ENCODE peak calls at places on chromosomes 16 and 17, in five cellular contexts. One of them, this sample, is unnamed.

GRCh38 chr17:14715531-14715930 is 414.6 kb downstream of the HS3ST3B1 start:
- DNase-seq in A549: no peak
- DNase-seq in NCI-H69: no peak
- DNase-seq in small intestine: no peak
- DNase-seq in foreskin keratinocyte: no peak
- DNase-seq in this sample: no peak

GRCh38 chr17:35044181-35044580 is 19.3 kb downstream of the RFFL start:
- DNase-seq in A549: no peak
- DNase-seq in NCI-H69: peak
- DNase-seq in small intestine: no peak
- DNase-seq in foreskin keratinocyte: no peak
- DNase-seq in this sample: no peak

GRCh38 chr17:40319651-40320550 is 10.9 kb downstream of the RARA start:
- DNase-seq in A549: no peak
- DNase-seq in NCI-H69: no peak
- DNase-seq in small intestine: no peak
- DNase-seq in foreskin keratinocyte: no peak
- DNase-seq in this sample: no peak

GRCh38 chr16:81823734-81824133 is 44.6 kb downstream of the PLCG2 start:
- DNase-seq in A549: no peak
- DNase-seq in NCI-H69: no peak
- DNase-seq in small intestine: no peak
- DNase-seq in foreskin keratinocyte: no peak
- DNase-seq in this sample: no peak

GRCh38 chr16:82845076-82845475 is 218.3 kb downstream of the CDH13 start:
- DNase-seq in A549: no peak
- DNase-seq in NCI-H69: peak
- DNase-seq in small intestine: no peak
- DNase-seq in foreskin keratinocyte: no peak
- DNase-seq in this sample: peak

GRCh38 chr17:63568563-63568962 is 18.3 kb downstream of the DCAF7 start:
- DNase-seq in A549: no peak
- DNase-seq in NCI-H69: no peak
- DNase-seq in small intestine: no peak
- DNase-seq in foreskin keratinocyte: no peak
- DNase-seq in this sample: no peak

GRCh38 chr17:77092025-77092424 is 48.7 kb upstream of the SEC14L1 start:
- DNase-seq in A549: no peak
- DNase-seq in NCI-H69: no peak
- DNase-seq in small intestine: no peak
- DNase-seq in foreskin keratinocyte: no peak
- DNase-seq in this sample: no peak

GRCh38 chr17:82729479-82730260 is 5.7 kb upstream of the FN3K start:
- DNase-seq in A549: no peak
- DNase-seq in NCI-H69: no peak
- DNase-seq in small intestine: no peak
- DNase-seq in foreskin keratinocyte: no peak
- DNase-seq in this sample: no peak

GRCh38 chr16:31141489-31142108 is 6.1 kb upstream of the PRSS8 start:
- DNase-seq in A549: no peak
- DNase-seq in NCI-H69: peak
- DNase-seq in small intestine: no peak
- DNase-seq in foreskin keratinocyte: peak
- DNase-seq in this sample: no peak

GRCh38 chr17:57328109-57328882 is 72.0 kb downstream of the MSI2 start:
- DNase-seq in A549: no peak
- DNase-seq in NCI-H69: no peak
- DNase-seq in small intestine: no peak
- DNase-seq in foreskin keratinocyte: no peak
- DNase-seq in this sample: peak

GRCh38 chr16:47970291-47970931 is 185.4 kb downstream of the ABCC12 start:
- DNase-seq in A549: peak
- DNase-seq in NCI-H69: no peak
- DNase-seq in small intestine: no peak
- DNase-seq in foreskin keratinocyte: peak
- DNase-seq in this sample: peak

GRCh38 chr17:151886-152859 is 14.8 kb downstream of the SCGB1C2 start:
- DNase-seq in A549: peak
- DNase-seq in NCI-H69: no peak
- DNase-seq in small intestine: no peak
- DNase-seq in foreskin keratinocyte: peak
- DNase-seq in this sample: no peak

GRCh38 chr16:1030381-1030901 is 42.1 kb upstream of the SSTR5 start:
- DNase-seq in A549: no peak
- DNase-seq in NCI-H69: no peak
- DNase-seq in small intestine: no peak
- DNase-seq in foreskin keratinocyte: no peak
- DNase-seq in this sample: no peak

GRCh38 chr16:89657442-89658220 is at the start of the genes CHMP1A and SPATA33:
- DNase-seq in A549: peak
- DNase-seq in NCI-H69: peak
- DNase-seq in small intestine: peak
- DNase-seq in foreskin keratinocyte: peak
- DNase-seq in this sample: peak

GRCh38 chr17:69812240-69812837 is 262.7 kb upstream of the KCNJ16 start:
- DNase-seq in A549: peak
- DNase-seq in NCI-H69: no peak
- DNase-seq in small intestine: no peak
- DNase-seq in foreskin keratinocyte: peak
- DNase-seq in this sample: no peak

GRCh38 chr17:81553616-81554181 is 1.5 kb upstream of the FAAP100 start:
- DNase-seq in A549: peak
- DNase-seq in NCI-H69: peak
- DNase-seq in small intestine: peak
- DNase-seq in foreskin keratinocyte: peak
- DNase-seq in this sample: peak

GRCh38 chr16:78292726-78293380 is 193.4 kb downstream of the WWOX start:
- DNase-seq in A549: no peak
- DNase-seq in NCI-H69: no peak
- DNase-seq in small intestine: peak
- DNase-seq in foreskin keratinocyte: no peak
- DNase-seq in this sample: peak

GRCh38 chr16:82241469-82242052 is 71.5 kb upstream of the MPHOSPH6 start:
- DNase-seq in A549: no peak
- DNase-seq in NCI-H69: no peak
- DNase-seq in small intestine: no peak
- DNase-seq in foreskin keratinocyte: no peak
- DNase-seq in this sample: no peak

GRCh38 chr16:68091604-68092261 is 6.6 kb downstream of the NFATC3 start:
- DNase-seq in A549: peak
- DNase-seq in NCI-H69: peak
- DNase-seq in small intestine: no peak
- DNase-seq in foreskin keratinocyte: peak
- DNase-seq in this sample: no peak

GRCh38 chr16:69932228-69932627 is 18.9 kb upstream of the CLEC18A start:
- DNase-seq in A549: no peak
- DNase-seq in NCI-H69: no peak
- DNase-seq in small intestine: no peak
- DNase-seq in foreskin keratinocyte: no peak
- DNase-seq in this sample: no peak

GRCh38 chr17:78263736-78264340 is 32.4 kb downstream of the TMEM235 start:
- DNase-seq in A549: no peak
- DNase-seq in NCI-H69: no peak
- DNase-seq in small intestine: no peak
- DNase-seq in foreskin keratinocyte: no peak
- DNase-seq in this sample: no peak

GRCh38 chr16:898216-898615 is 72.6 kb downstream of the LMF1 start:
- DNase-seq in A549: no peak
- DNase-seq in NCI-H69: no peak
- DNase-seq in small intestine: no peak
- DNase-seq in foreskin keratinocyte: no peak
- DNase-seq in this sample: no peak

GRCh38 chr17:15091825-15092224 is 173.3 kb downstream of the PMP22 start:
- DNase-seq in A549: peak
- DNase-seq in NCI-H69: peak
- DNase-seq in small intestine: no peak
- DNase-seq in foreskin keratinocyte: peak
- DNase-seq in this sample: peak

GRCh38 chr16:28977703-28978641 is 3.4 kb downstream of the SPNS1 start:
- DNase-seq in A549: no peak
- DNase-seq in NCI-H69: peak
- DNase-seq in small intestine: peak
- DNase-seq in foreskin keratinocyte: no peak
- DNase-seq in this sample: peak

GRCh38 chr16:22635801-22636200 is 125.1 kb downstream of the NPIPB5 start:
- DNase-seq in A549: no peak
- DNase-seq in NCI-H69: no peak
- DNase-seq in small intestine: no peak
- DNase-seq in foreskin keratinocyte: no peak
- DNase-seq in this sample: no peak

GRCh38 chr17:6706996-6707395 is 6.2 kb downstream of the SLC13A5 start:
- DNase-seq in A549: no peak
- DNase-seq in NCI-H69: no peak
- DNase-seq in small intestine: no peak
- DNase-seq in foreskin keratinocyte: no peak
- DNase-seq in this sample: no peak

This sample was measured in NCI-H82.